ENCODE peak calls at places on chromosomes 11 and 22, in seven cellular contexts. W, Q, G, I, Z, F and X are unnamed samples.

GRCh38 chr22:20536590-20537324 is 29.3 kb downstream of the MED15 start:
- DNase-seq in F (no peak), G (no peak), W (no peak), Z (no peak), I (no peak), Q (no peak), X (no peak)

GRCh38 chr11:77687088-77687487 is 49.5 kb upstream of the CLNS1A start:
- DNase-seq in W (no peak), Q (no peak), I (no peak), F (no peak), G (no peak), Z (no peak), X (no peak)

GRCh38 chr11:123132881-123133280 is 62.2 kb downstream of the CLMP start:
- DNase-seq in I (no peak), Q (no peak), Z (no peak), G (no peak), F (no peak), W (no peak), X (no peak)

GRCh38 chr11:39327302-39327701 is 2132.2 kb downstream of the LRRC4C start:
- DNase-seq in Q (no peak), Z (no peak), I (no peak), G (no peak), F (no peak), W (no peak), X (no peak)

GRCh38 chr11:66015936-66016792 is 4.4 kb downstream of the CST6 start:
- DNase-seq in G (no peak), I (no peak), Q (no peak), W (no peak), F (no peak), Z (no peak), X (no peak)

GRCh38 chr11:57323503-57324153 is 1.1 kb downstream of the TNKS1BP1 start:
- DNase-seq in G (no peak), Q (no peak), I (no peak), F (peak; percentile 66), W (no peak), Z (no peak), X (peak; percentile 49)

GRCh38 chr11:47248664-47249377 is at the start of gene ACP2:
- DNase-seq in Z (no peak), F (peak; percentile 95), G (peak; percentile 85), I (peak; percentile 91), W (peak; percentile 86), Q (peak; percentile 78), X (peak; percentile 84)

GRCh38 chr22:49827307-49827852 is 293 bp downstream of the BRD1 start:
- DNase-seq in G (no peak), Q (no peak), I (no peak), Z (no peak), W (no peak), F (peak; percentile 52), X (peak; percentile 52)

GRCh38 chr11:75563978-75564552 is 2.0 kb downstream of the SERPINH1 start:
- DNase-seq in I (no peak), F (peak; percentile 96), G (no peak), Z (no peak), Q (peak; percentile 60), W (peak; percentile 34), X (peak; percentile 90)
- TF ChIP-seq CTCF in I (no peak), F (peak; percentile 65), G (no peak), Z (peak; percentile 77), Q (peak; percentile 58), W (no peak), X (peak; percentile 50)

GRCh38 chr11:24005202-24005876 is 491.5 kb upstream of the LUZP2 start:
- DNase-seq in F (no peak), Q (no peak), I (no peak), Z (no peak), W (no peak), G (no peak), X (no peak)
- TF ChIP-seq CTCF in F (no peak), Q (no peak), I (no peak), Z (no peak), W (no peak), G (no peak), X (no peak)

GRCh38 chr11:69915151-69915500 is 95.9 kb upstream of the FGF3 start:
- DNase-seq in Q (no peak), W (no peak), Z (no peak), G (no peak), I (peak; percentile 34), F (no peak), X (no peak)
- TF ChIP-seq CTCF in Q (no peak), W (no peak), Z (no peak), G (no peak), I (no peak), F (no peak), X (no peak)

DNA sequence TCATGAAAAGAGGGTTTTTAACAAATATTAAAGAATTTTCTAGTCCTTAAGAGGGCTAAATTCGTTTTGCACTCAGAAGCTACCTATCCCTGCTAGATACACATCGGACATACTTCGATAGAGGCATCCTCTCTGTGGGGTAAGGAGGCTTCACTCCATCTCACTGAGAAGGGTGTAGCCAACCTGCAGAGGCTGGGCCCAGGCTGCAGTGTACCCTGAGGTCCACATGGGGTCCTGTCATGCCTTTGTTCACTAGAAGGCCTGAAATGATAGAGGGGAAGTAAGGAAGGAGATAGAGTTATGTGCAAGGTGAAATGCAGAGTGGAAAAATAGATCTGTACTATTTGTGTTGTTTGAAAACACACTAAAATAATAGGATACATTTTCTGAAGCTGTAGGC is 45.6 kb downstream of the IGSF9B start:
- DNase-seq in Q (no peak), F (no peak), I (no peak), Z (no peak), W (no peak), G (no peak), X (no peak)
- TF ChIP-seq CTCF in Q (peak; percentile 39), F (no peak), I (peak; percentile 50), Z (no peak), W (no peak), G (no peak), X (no peak)

DNA sequence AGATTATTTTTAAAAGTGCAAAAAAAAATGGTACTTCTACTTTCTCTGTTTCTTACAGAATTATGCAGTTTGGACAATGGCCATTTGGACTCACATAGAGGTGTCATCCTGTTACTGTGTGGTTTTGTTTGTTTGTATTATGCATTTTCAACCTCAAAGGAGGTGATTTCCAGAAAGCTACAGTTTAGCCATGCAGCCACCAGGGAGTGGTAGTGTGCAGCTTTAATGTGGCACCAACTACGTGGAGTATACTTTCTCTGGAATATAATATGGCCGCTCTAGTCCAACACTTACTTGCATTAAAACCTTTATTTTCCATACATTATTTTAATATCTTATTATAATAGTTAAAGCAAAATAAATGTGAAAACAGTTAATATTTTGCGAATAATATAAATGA is 469.9 kb upstream of the KIRREL3 start:
- DNase-seq in I (no peak), Z (no peak), Q (no peak), W (no peak), F (no peak), G (no peak), X (peak; percentile 7)
- TF ChIP-seq CTCF in I (peak; percentile 35), Z (peak; percentile 28), Q (peak; percentile 49), W (no peak), F (peak; percentile 19), G (no peak), X (peak; percentile 32)

DNA sequence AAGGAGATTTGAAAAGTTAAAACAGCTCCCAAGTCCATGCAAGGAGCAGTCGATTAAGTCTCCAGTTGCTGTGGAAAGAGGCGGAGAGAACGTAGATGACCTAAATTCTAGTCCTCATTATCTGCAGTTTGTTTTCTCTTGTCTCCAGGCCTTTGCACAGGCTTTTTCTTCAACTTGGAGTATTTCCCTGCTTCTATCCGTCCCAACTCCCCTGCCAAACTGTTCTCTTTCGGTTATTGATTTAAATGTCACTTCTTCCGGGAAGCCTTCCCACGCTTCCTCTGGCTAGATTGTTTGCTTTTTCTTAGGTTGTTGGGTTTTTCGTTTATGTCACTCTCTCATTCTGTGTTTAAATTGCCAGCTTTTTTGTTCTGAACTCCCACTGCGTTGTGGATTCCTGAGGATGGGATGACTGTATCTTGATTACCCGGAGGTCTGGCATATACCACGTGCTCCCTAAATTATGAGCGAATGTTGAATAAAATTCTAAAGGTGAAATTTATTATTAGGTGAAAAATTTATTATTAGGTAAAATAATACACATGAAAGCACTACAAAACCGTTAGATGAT is 463 bp downstream of the TMEM126B start:
- DNase-seq in G (no peak), Z (no peak), F (peak; percentile 36), I (no peak), Q (no peak), W (no peak), X (peak; percentile 13)
- TF ChIP-seq CTCF in G (no peak), Z (no peak), F (no peak), I (no peak), Q (no peak), W (no peak), X (no peak)